ENCODE peak calls at places on chromosome 19, in four cellular contexts. One of them, this sample, is unnamed.

GRCh38 chr19:52494518-52494917 is 33.0 kb upstream of the ZNF808 start:
- DNase-seq in activated CD8-positive, alpha-beta T cell treated with anti-CD3 and anti-CD28 coated beads, Interleukin-2, amount 10 ng/mL, durations not matched to agents 7 days and 5 days: no peak
- DNase-seq in fibroblast of the aortic adventitia: no peak
- DNase-seq in dorsolateral prefrontal cortex: no peak
- DNase-seq in this sample: no peak

GRCh38 chr19:15284091-15284490 is 48.2 kb downstream of the BRD4 start:
- DNase-seq in fibroblast of the aortic adventitia: no peak
- DNase-seq in activated CD8-positive, alpha-beta T cell treated with anti-CD3 and anti-CD28 coated beads, Interleukin-2, amount 10 ng/mL, durations not matched to agents 7 days and 5 days: no peak
- DNase-seq in dorsolateral prefrontal cortex: no peak
- DNase-seq in this sample: no peak

GRCh38 chr19:21947775-21948174 is 63.0 kb downstream of the ZNF208 start:
- DNase-seq in fibroblast of the aortic adventitia: peak
- DNase-seq in dorsolateral prefrontal cortex: no peak
- DNase-seq in activated CD8-positive, alpha-beta T cell treated with anti-CD3 and anti-CD28 coated beads, Interleukin-2, amount 10 ng/mL, durations not matched to agents 7 days and 5 days: no peak
- DNase-seq in this sample: no peak

GRCh38 chr19:45668342-45668871 is 386 bp downstream of the GIPR start:
- DNase-seq in fibroblast of the aortic adventitia: no peak
- DNase-seq in activated CD8-positive, alpha-beta T cell treated with anti-CD3 and anti-CD28 coated beads, Interleukin-2, amount 10 ng/mL, durations not matched to agents 7 days and 5 days: peak
- DNase-seq in dorsolateral prefrontal cortex: no peak
- DNase-seq in this sample: no peak

GRCh38 chr19:6963937-6964336 is 57.3 kb downstream of the MBD3L2B start:
- DNase-seq in dorsolateral prefrontal cortex: no peak
- DNase-seq in activated CD8-positive, alpha-beta T cell treated with anti-CD3 and anti-CD28 coated beads, Interleukin-2, amount 10 ng/mL, durations not matched to agents 7 days and 5 days: peak
- DNase-seq in fibroblast of the aortic adventitia: no peak
- DNase-seq in this sample: no peak

GRCh38 chr19:18626906-18627305 is 9.9 kb upstream of the KLHL26 start:
- DNase-seq in fibroblast of the aortic adventitia: no peak
- DNase-seq in dorsolateral prefrontal cortex: no peak
- DNase-seq in activated CD8-positive, alpha-beta T cell treated with anti-CD3 and anti-CD28 coated beads, Interleukin-2, amount 10 ng/mL, durations not matched to agents 7 days and 5 days: no peak
- DNase-seq in this sample: no peak

GRCh38 chr19:11380653-11381534 is 3.2 kb downstream of the EPOR start:
- DNase-seq in fibroblast of the aortic adventitia: peak
- DNase-seq in dorsolateral prefrontal cortex: peak
- DNase-seq in activated CD8-positive, alpha-beta T cell treated with anti-CD3 and anti-CD28 coated beads, Interleukin-2, amount 10 ng/mL, durations not matched to agents 7 days and 5 days: peak
- DNase-seq in this sample: peak

GRCh38 chr19:51716925-51717324 is 6.9 kb downstream of the HAS1 start:
- DNase-seq in activated CD8-positive, alpha-beta T cell treated with anti-CD3 and anti-CD28 coated beads, Interleukin-2, amount 10 ng/mL, durations not matched to agents 7 days and 5 days: no peak
- DNase-seq in fibroblast of the aortic adventitia: no peak
- DNase-seq in dorsolateral prefrontal cortex: no peak
- DNase-seq in this sample: no peak

GRCh38 chr19:44212865-44213346 is 574 bp downstream of the ZNF227 start:
- DNase-seq in activated CD8-positive, alpha-beta T cell treated with anti-CD3 and anti-CD28 coated beads, Interleukin-2, amount 10 ng/mL, durations not matched to agents 7 days and 5 days: no peak
- DNase-seq in fibroblast of the aortic adventitia: peak
- DNase-seq in dorsolateral prefrontal cortex: no peak
- DNase-seq in this sample: peak

GRCh38 chr19:45784096-45784495 is 1.8 kb upstream of the DMPK start:
- DNase-seq in fibroblast of the aortic adventitia: no peak
- DNase-seq in dorsolateral prefrontal cortex: no peak
- DNase-seq in activated CD8-positive, alpha-beta T cell treated with anti-CD3 and anti-CD28 coated beads, Interleukin-2, amount 10 ng/mL, durations not matched to agents 7 days and 5 days: no peak
- DNase-seq in this sample: peak

GRCh38 chr19:33365676-33366075 is 7.8 kb upstream of the CEBPG start:
- DNase-seq in activated CD8-positive, alpha-beta T cell treated with anti-CD3 and anti-CD28 coated beads, Interleukin-2, amount 10 ng/mL, durations not matched to agents 7 days and 5 days: no peak
- DNase-seq in fibroblast of the aortic adventitia: no peak
- DNase-seq in dorsolateral prefrontal cortex: no peak
- DNase-seq in this sample: no peak

GRCh38 chr19:44968118-44968517 is 12.9 kb downstream of the CLPTM1 start:
- DNase-seq in fibroblast of the aortic adventitia: no peak
- DNase-seq in activated CD8-positive, alpha-beta T cell treated with anti-CD3 and anti-CD28 coated beads, Interleukin-2, amount 10 ng/mL, durations not matched to agents 7 days and 5 days: no peak
- DNase-seq in dorsolateral prefrontal cortex: no peak
- DNase-seq in this sample: no peak

GRCh38 chr19:41000310-41000737 is 9.2 kb downstream of the CYP2B6 start:
- DNase-seq in fibroblast of the aortic adventitia: no peak
- DNase-seq in activated CD8-positive, alpha-beta T cell treated with anti-CD3 and anti-CD28 coated beads, Interleukin-2, amount 10 ng/mL, durations not matched to agents 7 days and 5 days: no peak
- DNase-seq in dorsolateral prefrontal cortex: no peak
- DNase-seq in this sample: no peak

GRCh38 chr19:54456423-54457373 is 6.9 kb downstream of the LENG9 start:
- DNase-seq in activated CD8-positive, alpha-beta T cell treated with anti-CD3 and anti-CD28 coated beads, Interleukin-2, amount 10 ng/mL, durations not matched to agents 7 days and 5 days: no peak
- DNase-seq in fibroblast of the aortic adventitia: no peak
- DNase-seq in dorsolateral prefrontal cortex: no peak
- DNase-seq in this sample: no peak

GRCh38 chr19:4164262-4164661 is 10.8 kb downstream of the CREB3L3 start:
- DNase-seq in dorsolateral prefrontal cortex: no peak
- DNase-seq in fibroblast of the aortic adventitia: no peak
- DNase-seq in activated CD8-positive, alpha-beta T cell treated with anti-CD3 and anti-CD28 coated beads, Interleukin-2, amount 10 ng/mL, durations not matched to agents 7 days and 5 days: no peak
- DNase-seq in this sample: no peak

GRCh38 chr19:40755248-40755624 is 4.2 kb downstream of the SNRPA start:
- DNase-seq in activated CD8-positive, alpha-beta T cell treated with anti-CD3 and anti-CD28 coated beads, Interleukin-2, amount 10 ng/mL, durations not matched to agents 7 days and 5 days: no peak
- DNase-seq in dorsolateral prefrontal cortex: no peak
- DNase-seq in fibroblast of the aortic adventitia: no peak
- DNase-seq in this sample: no peak

GRCh38 chr19:3538965-3539742 is at the start of gene TEKTIP1:
- DNase-seq in dorsolateral prefrontal cortex: no peak
- DNase-seq in activated CD8-positive, alpha-beta T cell treated with anti-CD3 and anti-CD28 coated beads, Interleukin-2, amount 10 ng/mL, durations not matched to agents 7 days and 5 days: no peak
- DNase-seq in fibroblast of the aortic adventitia: no peak
- DNase-seq in this sample: no peak

GRCh38 chr19:55635856-55636440 is 4.9 kb upstream of the ZNF580 start:
- DNase-seq in fibroblast of the aortic adventitia: no peak
- DNase-seq in activated CD8-positive, alpha-beta T cell treated with anti-CD3 and anti-CD28 coated beads, Interleukin-2, amount 10 ng/mL, durations not matched to agents 7 days and 5 days: no peak
- DNase-seq in dorsolateral prefrontal cortex: no peak
- DNase-seq in this sample: no peak

GRCh38 chr19:19103167-19103566 is 35.1 kb downstream of the TMEM161A start:
- DNase-seq in fibroblast of the aortic adventitia: no peak
- DNase-seq in activated CD8-positive, alpha-beta T cell treated with anti-CD3 and anti-CD28 coated beads, Interleukin-2, amount 10 ng/mL, durations not matched to agents 7 days and 5 days: no peak
- DNase-seq in dorsolateral prefrontal cortex: no peak
- DNase-seq in this sample: no peak

GRCh38 chr19:50204811-50205675 is 1.6 kb downstream of the MYH14 start:
- DNase-seq in activated CD8-positive, alpha-beta T cell treated with anti-CD3 and anti-CD28 coated beads, Interleukin-2, amount 10 ng/mL, durations not matched to agents 7 days and 5 days: no peak
- DNase-seq in fibroblast of the aortic adventitia: no peak
- DNase-seq in dorsolateral prefrontal cortex: no peak
- DNase-seq in this sample: no peak

GRCh38 chr19:10935371-10936059 is 6.9 kb downstream of the TIMM29 start:
- DNase-seq in dorsolateral prefrontal cortex: no peak
- DNase-seq in fibroblast of the aortic adventitia: no peak
- DNase-seq in activated CD8-positive, alpha-beta T cell treated with anti-CD3 and anti-CD28 coated beads, Interleukin-2, amount 10 ng/mL, durations not matched to agents 7 days and 5 days: no peak
- DNase-seq in this sample: no peak

GRCh38 chr19:3304871-3305423 is 61.4 kb upstream of the NFIC start:
- DNase-seq in dorsolateral prefrontal cortex: peak
- DNase-seq in activated CD8-positive, alpha-beta T cell treated with anti-CD3 and anti-CD28 coated beads, Interleukin-2, amount 10 ng/mL, durations not matched to agents 7 days and 5 days: peak
- DNase-seq in fibroblast of the aortic adventitia: peak
- DNase-seq in this sample: peak

GRCh38 chr19:35692010-35692409 is 12.3 kb upstream of the ZBTB32 start:
- DNase-seq in activated CD8-positive, alpha-beta T cell treated with anti-CD3 and anti-CD28 coated beads, Interleukin-2, amount 10 ng/mL, durations not matched to agents 7 days and 5 days: no peak
- DNase-seq in fibroblast of the aortic adventitia: no peak
- DNase-seq in dorsolateral prefrontal cortex: no peak
- DNase-seq in this sample: no peak

GRCh38 chr19:7483720-7484201 is 5.1 kb downstream of the PEX11G start:
- DNase-seq in activated CD8-positive, alpha-beta T cell treated with anti-CD3 and anti-CD28 coated beads, Interleukin-2, amount 10 ng/mL, durations not matched to agents 7 days and 5 days: no peak
- DNase-seq in dorsolateral prefrontal cortex: no peak
- DNase-seq in fibroblast of the aortic adventitia: no peak
- DNase-seq in this sample: no peak

GRCh38 chr19:33192010-33192409 is 2.1 kb upstream of the LRP3 start:
- DNase-seq in fibroblast of the aortic adventitia: no peak
- DNase-seq in activated CD8-positive, alpha-beta T cell treated with anti-CD3 and anti-CD28 coated beads, Interleukin-2, amount 10 ng/mL, durations not matched to agents 7 days and 5 days: no peak
- DNase-seq in dorsolateral prefrontal cortex: no peak
- DNase-seq in this sample: no peak